ENCODE peak calls at places on chromosome 22, in five cellular contexts. B is right atrium auricular region, V is A549, M is bronchial epithelial cell, W is Peyer's patch. F is an unnamed sample.

GRCh38 chr22:24594569-24595120 is 1.8 kb upstream of the LRRC75B start:
- DNase-seq in B (no peak), V (no peak), M (no peak), W (no peak), F (no peak)

GRCh38 chr22:49198705-49199084 is 629.0 kb downstream of the BRD1 start:
- DNase-seq in B (no peak), V (no peak), M (no peak), W (peak), F (no peak)

GRCh38 chr22:42986115-42986514 is 28.8 kb downstream of the PACSIN2 start:
- DNase-seq in B (no peak), V (no peak), M (no peak), W (peak), F (no peak)

GRCh38 chr22:38238519-38239051 is 34.2 kb downstream of the TMEM184B start:
- DNase-seq in B (no peak), V (no peak), M (no peak), W (no peak), F (no peak)

GRCh38 chr22:36374603-36375024 is 13.2 kb downstream of the MYH9 start:
- DNase-seq in B (no peak), V (peak), M (peak), W (peak), F (no peak)

GRCh38 chr22:39283312-39284141 is 35.9 kb downstream of the RPL3 start:
- DNase-seq in B (peak), V (no peak), M (no peak), W (peak), F (peak)

GRCh38 chr22:38824587-38824986 is 19.2 kb downstream of the NPTXR start:
- DNase-seq in B (no peak), V (peak), M (peak), W (peak), F (peak)

GRCh38 chr22:27905638-27906037 is 13.4 kb downstream of the PITPNB start:
- DNase-seq in B (no peak), V (no peak), M (no peak), W (no peak), F (no peak)

GRCh38 chr22:43262990-43263644 is 76.2 kb upstream of the TTLL12 start:
- DNase-seq in B (no peak), V (no peak), M (no peak), W (peak), F (peak)

GRCh38 chr22:36332623-36333331 is 55.0 kb downstream of the MYH9 start:
- DNase-seq in B (no peak), V (peak), M (peak), W (no peak), F (no peak)

GRCh38 chr22:46280063-46280817 is 12.4 kb downstream of the TTC38 start:
- DNase-seq in B (no peak), V (no peak), M (no peak), W (peak), F (no peak)

GRCh38 chr22:35681454-35682050 is 33.3 kb downstream of the APOL6 start:
- DNase-seq in B (no peak), V (no peak), M (peak), W (no peak), F (no peak)

GRCh38 chr22:28883917-28884753 is 763 bp downstream of the ZNRF3 start:
- DNase-seq in B (no peak), V (peak), M (no peak), W (peak), F (peak)

GRCh38 chr22:18970180-18970947 is 34.3 kb upstream of the PRODH start:
- DNase-seq in B (no peak), V (peak), M (no peak), W (no peak), F (peak)

GRCh38 chr22:39808087-39808486 is 85.5 kb downstream of the ENTHD1 start:
- DNase-seq in B (no peak), V (peak), M (peak), W (peak), F (peak)

GRCh38 chr22:27132896-27133500 is 475.6 kb downstream of the MIAT start:
- DNase-seq in B (no peak), V (no peak), M (no peak), W (no peak), F (no peak)

GRCh38 chr22:35274154-35274871 is 17.0 kb downstream of the HMGXB4 start:
- DNase-seq in B (no peak), V (no peak), M (no peak), W (no peak), F (no peak)

GRCh38 chr22:41976070-41976901 is 7.0 kb downstream of the SEPTIN3 start:
- DNase-seq in B (no peak), V (no peak), M (no peak), W (peak), F (peak)

GRCh38 chr22:37996515-37997246 is 12.3 kb upstream of the SOX10 start:
- DNase-seq in B (no peak), V (no peak), M (no peak), W (no peak), F (no peak)

GRCh38 chr22:42857845-42858481 is 890 bp upstream of the ARFGAP3 start:
- DNase-seq in B (no peak), V (no peak), M (no peak), W (no peak), F (no peak)

GRCh38 chr22:43418079-43418825 is 6.4 kb downstream of the MPPED1 start:
- DNase-seq in B (no peak), V (no peak), M (no peak), W (no peak), F (no peak)

GRCh38 chr22:23822101-23822671 is 16.6 kb downstream of the DERL3 start:
- DNase-seq in B (no peak), V (no peak), M (no peak), W (no peak), F (no peak)

GRCh38 chr22:41382610-41383009 is 868 bp downstream of the TEF start:
- DNase-seq in B (no peak), V (no peak), M (no peak), W (no peak), F (no peak)

GRCh38 chr22:45896153-45896951 is 80.6 kb downstream of the WNT7B start:
- DNase-seq in B (no peak), V (no peak), M (peak), W (no peak), F (no peak)

GRCh38 chr22:38674888-38675287 is 6.9 kb upstream of the TOMM22 start:
- DNase-seq in B (no peak), V (no peak), M (no peak), W (no peak), F (no peak)

GRCh38 chr22:44741929-44742328 is 10.4 kb upstream of the ARHGAP8 start:
- DNase-seq in B (no peak), V (no peak), M (no peak), W (no peak), F (no peak)

GRCh38 chr22:24104307-24105017 is 76.8 kb upstream of the SUSD2 start:
- DNase-seq in B (no peak), V (no peak), M (no peak), W (no peak), F (no peak)

GRCh38 chr22:39545310-39546063 is 12.9 kb upstream of the RPS19BP1 start:
- DNase-seq in B (no peak), V (no peak), M (no peak), W (peak), F (peak)

GRCh38 chr22:39534591-39535301 is 2.2 kb upstream of the RPS19BP1 start:
- DNase-seq in B (peak), V (peak), M (no peak), W (peak), F (peak)

GRCh38 chr22:43227231-43227630 is 40.3 kb upstream of the TTLL12 start:
- DNase-seq in B (no peak), V (no peak), M (no peak), W (no peak), F (no peak)

GRCh38 chr22:45608763-45609180 is 62.9 kb upstream of the ATXN10 start:
- DNase-seq in B (no peak), V (peak), M (peak), W (no peak), F (no peak)

GRCh38 chr22:35400335-35400680 is 368 bp downstream of the MCM5 start:
- DNase-seq in B (no peak), V (no peak), M (no peak), W (no peak), F (no peak)

GRCh38 chr22:37079668-37080171 is 28.2 kb downstream of the KCTD17 start:
- DNase-seq in B (no peak), V (no peak), M (no peak), W (peak), F (no peak)

GRCh38 chr22:46355369-46355995 is 20.0 kb downstream of the TRMU start:
- DNase-seq in B (no peak), V (peak), M (peak), W (peak), F (peak)

GRCh38 chr22:36384766-36385400 is 2.9 kb downstream of the MYH9 start:
- DNase-seq in B (no peak), V (no peak), M (no peak), W (peak), F (peak)

GRCh38 chr22:44403166-44403565 is 90.4 kb upstream of the SHISAL1 start:
- DNase-seq in B (no peak), V (no peak), M (no peak), W (no peak), F (no peak)

GRCh38 chr22:31199187-31199586 is 12.9 kb upstream of the LIMK2 start:
- DNase-seq in B (no peak), V (no peak), M (no peak), W (peak), F (no peak)
- TF ChIP-seq CTCF in B (no peak), V (no peak), M (no peak), W (peak), F (peak)

GRCh38 chr22:22552630-22553029 is 6.4 kb downstream of the PRAME start:
- DNase-seq in B (no peak), V (peak), M (no peak), W (no peak), F (peak)
- TF ChIP-seq CTCF in B (no peak), V (no peak), M (no peak), W (no peak), F (no peak)

GRCh38 chr22:32448980-32449379 is 15.3 kb downstream of the BPIFC start:
- DNase-seq in B (no peak), V (no peak), M (peak), W (no peak), F (no peak)

GRCh38 chr22:32446321-32446720 is 17.9 kb downstream of the BPIFC start:
- DNase-seq in B (no peak), V (no peak), M (peak), W (no peak), F (no peak)

DNA sequence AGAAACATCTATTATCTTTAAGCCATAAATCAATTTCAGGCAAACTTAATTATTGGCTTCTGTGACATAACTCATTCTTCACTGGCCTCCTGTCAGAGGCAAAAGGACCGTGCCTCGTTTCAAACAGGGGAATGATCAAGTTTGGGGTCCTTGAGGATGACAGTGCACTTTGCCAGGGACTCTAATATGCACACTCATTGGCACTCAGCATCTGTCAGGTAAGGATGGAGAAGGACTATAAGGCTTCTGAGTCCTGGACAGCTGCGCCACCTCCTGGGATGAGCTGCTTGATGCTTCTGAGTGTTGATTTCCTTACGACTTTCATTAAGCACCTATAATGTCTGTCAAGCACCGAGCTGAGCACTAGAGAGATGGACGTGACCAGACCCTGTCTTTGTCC is 20.2 kb downstream of the BPIFC start:
- DNase-seq in B (no peak), V (peak), M (peak), W (peak), F (no peak)
- TF ChIP-seq CTCF in B (no peak), V (peak), M (peak), W (peak), F (peak)

DNA sequence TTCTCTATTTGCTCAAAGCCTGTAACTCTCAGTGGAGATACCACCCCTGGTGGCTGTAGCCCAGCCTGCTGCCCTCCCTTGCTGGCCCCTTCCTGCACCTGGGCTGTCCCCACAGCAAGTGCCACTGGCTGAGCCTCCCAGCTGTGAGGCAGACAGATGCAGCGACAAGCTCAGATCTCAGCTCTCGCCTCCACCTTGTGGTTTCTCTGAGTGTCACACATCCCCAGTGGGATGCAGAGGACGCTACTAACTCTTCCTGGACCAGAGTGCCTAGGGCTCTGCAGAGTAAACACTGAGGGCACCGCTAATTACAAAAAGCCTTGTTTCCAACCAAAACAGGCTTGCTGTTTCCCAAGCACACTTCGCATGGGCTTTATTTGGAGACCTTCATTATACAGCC is 8.9 kb downstream of the YPEL1 start:
- DNase-seq in B (no peak), V (peak), M (no peak), W (no peak), F (peak)
- TF ChIP-seq CTCF in B (no peak), V (peak), M (peak), W (peak), F (peak)

GRCh38 chr22:32353840-32354239 is 3.8 kb upstream of the RFPL3 start:
- DNase-seq in B (no peak), V (no peak), M (no peak), W (no peak), F (no peak)

GRCh38 chr22:32353292-32353691 is 4.4 kb upstream of the RFPL3 start:
- DNase-seq in B (no peak), V (no peak), M (no peak), W (no peak), F (no peak)

GRCh38 chr22:32352681-32353080 is 5.0 kb upstream of the RFPL3 start:
- DNase-seq in B (no peak), V (peak), M (no peak), W (no peak), F (no peak)

GRCh38 chr22:32354360-32355351 is 3.0 kb upstream of the RFPL3 start:
- DNase-seq in B (no peak), V (peak), M (peak), W (no peak), F (no peak)

GRCh38 chr22:32355760-32356159 is 1.9 kb upstream of the RFPL3 start:
- DNase-seq in B (no peak), V (peak), M (peak), W (no peak), F (no peak)
- TF ChIP-seq CTCF in B (no peak), V (no peak), M (peak), W (peak), F (peak)

DNA sequence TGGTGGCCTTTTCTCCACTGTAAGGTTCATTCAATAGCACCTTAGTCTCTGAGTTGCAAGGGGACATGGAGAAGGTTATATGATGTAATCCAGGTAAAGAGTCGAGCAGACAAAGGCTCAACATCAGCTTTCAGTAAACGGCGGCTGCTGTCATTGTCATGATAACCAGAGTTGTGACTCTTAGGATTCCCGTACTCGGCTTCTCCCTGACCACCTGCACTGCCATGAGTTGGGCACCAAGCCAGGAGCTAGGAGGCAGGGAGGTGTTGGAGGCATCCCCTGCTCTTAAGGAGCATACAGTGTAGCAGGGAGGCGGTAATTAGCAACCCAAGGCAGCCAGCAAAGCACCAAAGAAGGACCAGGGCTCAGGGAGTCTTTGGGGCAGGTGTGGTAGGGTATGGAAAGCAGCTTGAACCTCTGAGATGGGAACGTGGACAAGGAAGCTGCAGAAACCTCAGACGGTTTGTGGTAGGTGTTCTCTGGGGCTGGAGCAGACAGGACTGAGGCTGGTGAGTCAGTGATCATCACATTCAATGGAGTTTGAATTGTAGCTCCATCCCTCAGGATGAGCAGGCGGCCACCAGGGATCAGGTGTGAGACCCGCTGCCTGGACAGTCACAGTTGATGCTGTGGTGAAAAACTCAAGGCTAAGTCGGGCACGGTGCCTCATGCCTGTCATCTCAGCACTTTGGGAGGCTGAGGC is 31.7 kb downstream of the LIF start:
- DNase-seq in B (no peak), V (no peak), M (no peak), W (no peak), F (no peak)
- TF ChIP-seq CTCF in B (no peak), V (no peak), M (no peak), W (no peak), F (no peak)

GRCh38 chr22:20438678-20439492 is 1.3 kb upstream of the SCARF2 start:
- DNase-seq in B (no peak), V (peak), M (no peak), W (peak), F (no peak)
- TF ChIP-seq CTCF in B (no peak), V (no peak), M (peak), W (no peak), F (no peak)

GRCh38 chr22:47547239-47547661 is 784.8 kb downstream of the TBC1D22A start:
- DNase-seq in B (peak), V (no peak), M (no peak), W (no peak), F (no peak)
- TF ChIP-seq CTCF in B (no peak), V (no peak), M (no peak), W (no peak), F (no peak)

GRCh38 chr22:25884121-25884520 is 142.1 kb downstream of the MYO18B start:
- DNase-seq in B (no peak), V (no peak), M (no peak), W (no peak), F (no peak)

GRCh38 chr22:25882366-25882765 is 140.4 kb downstream of the MYO18B start:
- DNase-seq in B (no peak), V (no peak), M (no peak), W (no peak), F (no peak)

GRCh38 chr22:25881353-25881752 is 139.4 kb downstream of the MYO18B start:
- DNase-seq in B (no peak), V (no peak), M (no peak), W (no peak), F (no peak)

GRCh38 chr22:25878933-25879332 is 136.9 kb downstream of the MYO18B start:
- DNase-seq in B (no peak), V (no peak), M (no peak), W (no peak), F (no peak)

DNA sequence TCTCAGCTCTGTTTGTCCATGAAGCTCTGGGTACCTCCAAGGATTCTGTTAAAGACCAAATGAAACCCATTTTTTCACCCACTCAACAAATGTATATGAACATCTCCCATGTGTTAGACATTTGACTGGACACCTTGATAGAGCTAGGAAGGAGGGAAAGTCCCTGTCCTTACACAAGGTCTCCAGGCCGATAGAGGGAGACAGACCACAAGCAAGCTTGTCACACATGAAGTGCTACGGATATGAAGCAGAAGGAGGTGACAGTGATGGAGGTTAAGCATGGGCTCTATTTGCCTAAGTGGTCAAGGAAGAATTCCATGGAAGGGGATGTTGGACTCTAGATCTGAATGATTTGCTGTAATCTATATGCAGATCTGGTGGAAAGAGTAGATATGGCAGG is 138.5 kb downstream of the MYO18B start:
- DNase-seq in B (no peak), V (peak), M (no peak), W (no peak), F (no peak)
- TF ChIP-seq CTCF in B (no peak), V (no peak), M (no peak), W (no peak), F (no peak)

GRCh38 chr22:33743756-33744155 is 176.5 kb downstream of the LARGE1 start:
- DNase-seq in B (no peak), V (no peak), M (no peak), W (no peak), F (no peak)

GRCh38 chr22:33746501-33746928 is 173.8 kb downstream of the LARGE1 start:
- DNase-seq in B (no peak), V (peak), M (no peak), W (peak), F (no peak)

GRCh38 chr22:33748714-33749113 is 171.6 kb downstream of the LARGE1 start:
- DNase-seq in B (no peak), V (no peak), M (no peak), W (no peak), F (no peak)

GRCh38 chr22:33747576-33748180 is 172.6 kb downstream of the LARGE1 start:
- DNase-seq in B (no peak), V (peak), M (no peak), W (peak), F (no peak)

DNA sequence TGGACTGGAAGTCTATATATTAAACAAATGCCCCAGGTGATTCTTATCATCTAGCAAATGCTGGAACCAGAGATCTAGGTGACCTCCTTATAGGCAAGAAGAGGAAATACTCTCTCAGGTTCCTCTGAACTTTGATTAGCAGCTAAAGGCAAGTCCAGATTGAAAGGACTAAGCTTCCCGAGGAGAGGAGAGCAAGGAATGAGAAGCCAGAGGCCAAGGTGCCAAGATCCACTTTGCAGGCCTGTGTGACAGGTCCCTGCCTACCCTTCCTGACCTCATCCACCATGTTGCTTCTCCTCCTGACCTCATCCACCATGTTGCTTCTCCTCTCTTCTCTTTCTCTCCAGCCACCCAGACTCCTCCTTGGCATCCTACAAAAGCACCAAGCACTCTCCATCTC is 173.2 kb downstream of the LARGE1 start:
- DNase-seq in B (no peak), V (no peak), M (no peak), W (peak), F (no peak)
- TF ChIP-seq CTCF in B (no peak), V (no peak), M (no peak), W (no peak), F (no peak)